ENCODE peak calls at places on chromosome 10, in nine cellular contexts. C is K562; S is neural crest cell; L is endothelial cell; N is sigmoid colon; X is choroid plexus epithelial cell; T is prostate gland; R is foreskin fibroblast; J is CD8-positive, alpha-beta T cell. P is an unnamed sample.

GRCh38 chr10:17123062-17123661 is 6.4 kb downstream of the CUBN start:
- DNase-seq in C (no peak), S (no peak), L (no peak), N (no peak), X (peak; percentile 76), T (no peak), R (peak; percentile 60), J (no peak), P (peak; percentile 17)

GRCh38 chr10:132707121-132707775 is 78.7 kb downstream of the NKX6-2 start:
- DNase-seq in C (no peak), S (no peak), L (no peak), N (peak; percentile 39), X (no peak), T (no peak), R (no peak), J (no peak), P (no peak)

GRCh38 chr10:112374724-112375541 is 1.0 kb downstream of the ACSL5 start:
- DNase-seq in C (no peak), S (no peak), L (no peak), N (no peak), X (no peak), T (no peak), R (no peak), J (no peak), P (no peak)

GRCh38 chr10:111698711-111699110 is 484.9 kb downstream of the GPAM start:
- DNase-seq in C (no peak), S (no peak), L (no peak), N (no peak), X (no peak), T (no peak), R (no peak), J (no peak), P (no peak)

GRCh38 chr10:22750131-22750530 is 35.8 kb upstream of the PIP4K2A start:
- DNase-seq in C (no peak), S (no peak), L (no peak), N (no peak), X (peak; percentile 58), T (no peak), R (no peak), J (no peak), P (no peak)

GRCh38 chr10:77360835-77361234 is 276.8 kb downstream of the KCNMA1 start:
- DNase-seq in C (no peak), S (no peak), L (no peak), N (no peak), X (no peak), T (no peak), R (no peak), J (no peak), P (no peak)

GRCh38 chr10:77609781-77610272 is 27.8 kb downstream of the KCNMA1 start:
- DNase-seq in C (no peak), S (no peak), L (no peak), N (peak; percentile 52), X (peak; percentile 80), T (no peak), R (peak; percentile 62), J (no peak), P (no peak)

GRCh38 chr10:9262770-9263169 is 1208.3 kb downstream of the GATA3 start:
- DNase-seq in C (no peak), S (no peak), L (no peak), N (no peak), X (no peak), T (no peak), R (no peak), J (no peak), P (no peak)

GRCh38 chr10:22433875-22434274 is 88.6 kb downstream of the SPAG6 start:
- DNase-seq in C (no peak), S (no peak), L (no peak), N (no peak), X (peak; percentile 96), T (no peak), R (peak; percentile 80), J (no peak), P (peak; percentile 75)

GRCh38 chr10:76558586-76558985 is 1079.0 kb downstream of the KCNMA1 start:
- DNase-seq in C (no peak), S (no peak), L (no peak), N (peak; percentile 80), X (peak; percentile 80), T (no peak), R (peak; percentile 88), J (no peak), P (peak; percentile 85)

DNA sequence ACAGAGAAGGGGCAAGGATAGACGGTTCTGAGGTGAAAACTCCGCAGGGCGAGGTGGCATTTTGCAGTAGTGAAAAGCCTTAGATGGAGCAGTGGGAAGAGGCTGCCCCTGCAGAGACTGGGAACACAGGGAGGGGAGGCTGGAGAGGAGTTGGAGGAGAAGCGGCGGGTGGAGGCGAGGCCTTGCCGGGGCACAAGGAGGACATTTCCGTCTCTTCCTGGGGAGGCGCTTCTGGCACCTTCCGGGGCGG is 42.6 kb downstream of the LDB3 start:
- DNase-seq in C (no peak), S (no peak), L (no peak), N (no peak), X (no peak), T (no peak), R (no peak), J (no peak), P (no peak)
- TF ChIP-seq CTCF in C (no peak), S (no peak), L (no peak), N (no peak), X (no peak), T (no peak), R (no peak), J (no peak), P (peak; percentile 51)

GRCh38 chr10:103599211-103599610 is 105.7 kb downstream of the NEURL1 start:
- DNase-seq in C (no peak), S (no peak), L (no peak), N (no peak), X (no peak), T (no peak), R (no peak), J (no peak), P (no peak)

GRCh38 chr10:103600325-103600724 is 106.8 kb downstream of the NEURL1 start:
- DNase-seq in C (no peak), S (no peak), L (no peak), N (no peak), X (no peak), T (no peak), R (no peak), J (no peak), P (no peak)

GRCh38 chr10:103600956-103601569 is 107.6 kb downstream of the NEURL1 start:
- DNase-seq in C (no peak), S (no peak), L (no peak), N (no peak), X (no peak), T (no peak), R (no peak), J (no peak), P (no peak)

GRCh38 chr10:103599907-103600306 is 106.4 kb downstream of the NEURL1 start:
- DNase-seq in C (no peak), S (no peak), L (no peak), N (no peak), X (no peak), T (no peak), R (no peak), J (no peak), P (no peak)

DNA sequence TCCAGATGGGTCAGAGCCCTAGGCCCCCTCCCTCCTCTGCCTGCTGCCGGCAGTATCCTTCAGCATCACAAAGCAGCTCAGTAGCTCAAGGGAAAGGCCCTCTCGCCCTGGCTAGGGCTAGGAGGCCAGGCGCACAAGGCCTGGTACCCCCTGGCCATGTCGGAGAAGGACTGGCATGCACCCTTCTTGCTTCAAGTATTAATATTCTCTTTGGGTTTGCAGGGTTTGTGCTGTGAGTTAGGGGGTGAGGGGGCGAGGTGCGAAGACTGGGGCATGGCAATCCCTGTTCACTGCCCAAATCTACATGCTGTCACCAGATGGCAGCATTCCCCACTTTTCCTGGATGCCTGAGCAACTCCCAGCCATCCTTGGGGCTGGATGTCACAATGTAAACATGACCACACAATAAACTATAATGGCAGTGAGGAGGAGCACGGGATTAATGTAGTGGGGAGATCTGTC is 105.2 kb downstream of the NEURL1 start:
- DNase-seq in C (peak; percentile 67), S (peak; percentile 63), L (peak; percentile 64), N (no peak), X (peak; percentile 79), T (peak; percentile 72), R (peak; percentile 76), J (no peak), P (peak; percentile 63)
- TF ChIP-seq CTCF in C (peak; percentile 75), S (peak; percentile 76), L (peak; percentile 44), N (peak; percentile 60), X (peak; percentile 82), T (peak; percentile 86), R (peak; percentile 65), J (no peak), P (peak; percentile 65)

DNA sequence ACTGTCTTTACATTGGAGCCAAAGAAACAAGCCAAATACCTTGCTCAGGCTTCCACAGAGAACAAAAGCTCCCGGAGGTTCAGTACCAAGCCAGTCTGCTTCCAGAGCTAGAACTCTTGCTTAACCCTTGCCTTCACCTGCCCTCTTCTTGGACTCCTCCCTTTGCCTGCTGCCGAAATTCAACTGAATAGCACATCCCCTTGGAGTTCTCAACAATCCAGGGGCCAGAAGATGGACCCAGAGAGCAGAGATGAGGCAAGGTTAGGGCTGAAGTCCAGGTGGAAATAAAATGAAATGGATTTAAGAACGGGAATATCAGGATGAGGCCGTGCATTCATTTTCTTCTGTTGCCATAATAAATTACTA is 876 bp upstream of the PIK3AP1 start:
- DNase-seq in C (no peak), S (no peak), L (no peak), N (no peak), X (no peak), T (no peak), R (no peak), J (no peak), P (no peak)
- TF ChIP-seq CTCF in C (peak; percentile 9), S (no peak), L (no peak), N (no peak), X (peak; percentile 8), T (no peak), R (no peak), J (no peak), P (no peak)

GRCh38 chr10:110192552-110192951 is 14.9 kb upstream of the MXI1 start:
- DNase-seq in C (peak; percentile 59), S (no peak), L (no peak), N (no peak), X (no peak), T (no peak), R (no peak), J (no peak), P (no peak)
- TF ChIP-seq CTCF in C (peak; percentile 59), S (no peak), L (no peak), N (no peak), X (peak; percentile 17), T (no peak), R (no peak), J (no peak), P (no peak)

GRCh38 chr10:116669832-116670644 is 49.3 kb downstream of the PNLIPRP2 start:
- DNase-seq in C (peak; percentile 45), S (no peak), L (peak; percentile 39), N (no peak), X (no peak), T (peak; percentile 20), R (no peak), J (no peak), P (peak; percentile 44)
- TF ChIP-seq CTCF in C (no peak), S (no peak), L (no peak), N (no peak), X (no peak), T (no peak), R (no peak), J (no peak), P (no peak)